ENCODE peak calls at places on chromosomes 1 and 21, in seven cellular contexts. F is SK-N-SH, I is GM23338, K is Panc1, E is transverse colon, J is suprapubic skin, W is breast epithelium. B is an unnamed sample.

GRCh38 chr1:204418174-204419063 is 6.8 kb upstream of the PPP1R15B start:
- DNase-seq in K (no peak), F (no peak), I (no peak), W (peak), E (no peak), J (no peak), B (no peak)

GRCh38 chr1:234550341-234551031 is 59.5 kb downstream of the IRF2BP2 start:
- DNase-seq in F (no peak), J (peak), E (no peak), I (no peak), W (no peak), K (no peak), B (peak)

GRCh38 chr1:236608930-236609726 is 4.8 kb upstream of the HEATR1 start:
- DNase-seq in F (peak), I (peak), K (no peak), W (no peak), E (peak), J (no peak), B (peak)

GRCh38 chr21:28523367-28523766 is 469.3 kb downstream of the LTN1 start:
- DNase-seq in K (no peak), E (no peak), I (no peak), W (no peak), J (no peak), F (no peak), B (no peak)

GRCh38 chr1:234525156-234525774 is 46.3 kb upstream of the TARBP1 start:
- DNase-seq in W (no peak), I (peak), J (no peak), K (no peak), F (no peak), E (no peak), B (peak)

GRCh38 chr1:97190326-97190725 is 468.7 kb downstream of the PTBP2 start:
- DNase-seq in W (no peak), F (no peak), J (no peak), K (no peak), E (no peak), I (no peak), B (no peak)

GRCh38 chr1:217881131-217881543 is 250.0 kb downstream of the SPATA17 start:
- DNase-seq in K (no peak), I (no peak), J (no peak), W (no peak), E (no peak), F (no peak), B (no peak)

GRCh38 chr1:201636581-201636980 is 97.7 kb downstream of the NAV1 start:
- DNase-seq in E (no peak), I (no peak), F (no peak), W (no peak), K (no peak), J (no peak), B (no peak)

GRCh38 chr1:202835548-202836072 is 24.9 kb downstream of the PCAT6 start:
- DNase-seq in E (no peak), J (no peak), K (no peak), F (peak), W (no peak), I (no peak), B (no peak)

GRCh38 chr1:26538480-26539412 is 9.2 kb downstream of the RPS6KA1 start:
- DNase-seq in J (no peak), F (peak), W (no peak), E (peak), I (peak), K (peak), B (no peak)

GRCh38 chr1:27609618-27610240 is 5.8 kb upstream of the AHDC1 start:
- DNase-seq in K (no peak), W (no peak), E (no peak), I (no peak), F (no peak), J (no peak), B (no peak)

GRCh38 chr1:168442931-168443330 is 100.9 kb downstream of the XCL2 start:
- DNase-seq in F (no peak), I (no peak), E (no peak), W (no peak), K (no peak), J (no peak), B (no peak)

GRCh38 chr1:215845224-215845902 is 278.3 kb downstream of the KCTD3 start:
- DNase-seq in J (no peak), E (no peak), I (no peak), F (no peak), K (no peak), W (no peak), B (no peak)

GRCh38 chr1:4081806-4082645 is 182.0 kb upstream of the C1orf174 start:
- DNase-seq in E (no peak), J (peak), I (no peak), W (peak), F (no peak), K (no peak), B (peak)

GRCh38 chr1:230083746-230084407 is 16.8 kb downstream of the GALNT2 start:
- DNase-seq in E (no peak), J (no peak), I (no peak), K (no peak), F (no peak), W (no peak), B (no peak)

GRCh38 chr1:155218854-155219591 is 10.5 kb downstream of the MTX1 start:
- DNase-seq in F (peak), K (no peak), I (peak), J (no peak), E (peak), W (no peak), B (no peak)

GRCh38 chr1:206635983-206636354 is 633 bp downstream of the DYRK3 start:
- DNase-seq in E (no peak), F (no peak), W (no peak), K (no peak), J (no peak), I (no peak), B (no peak)

GRCh38 chr1:84913025-84913892 is 20.3 kb upstream of the LPAR3 start:
- DNase-seq in W (no peak), J (no peak), F (no peak), K (no peak), E (peak), I (no peak), B (no peak)

GRCh38 chr1:59393211-59394180 is 96.6 kb downstream of the FGGY start:
- DNase-seq in K (no peak), I (peak), F (no peak), W (peak), E (peak), J (no peak), B (peak)

GRCh38 chr1:25971044-25971881 is 26.6 kb downstream of the PAFAH2 start:
- DNase-seq in W (no peak), K (no peak), I (peak), F (no peak), J (no peak), E (no peak), B (no peak)

GRCh38 chr1:56868761-56869160 is 14.2 kb downstream of the C8A start:
- DNase-seq in E (no peak), J (no peak), I (no peak), W (no peak), K (no peak), F (no peak), B (no peak)

GRCh38 chr1:228347181-228347580 is 59.5 kb downstream of the TRIM11 start:
- DNase-seq in F (no peak), E (peak), W (no peak), I (no peak), J (no peak), K (no peak), B (peak)

GRCh38 chr1:199546323-199546722 is 481.2 kb upstream of the NR5A2 start:
- DNase-seq in E (no peak), W (no peak), I (no peak), J (no peak), K (no peak), F (no peak), B (no peak)

GRCh38 chr1:223670458-223671159 is 5.1 kb upstream of the CAPN8 start:
- DNase-seq in E (peak), F (peak), W (no peak), J (no peak), K (no peak), I (peak), B (no peak)

GRCh38 chr1:36446261-36446660 is 4.0 kb downstream of the OSCP1 start:
- DNase-seq in F (peak), J (no peak), E (no peak), W (no peak), K (no peak), I (peak), B (no peak)

GRCh38 chr1:59142663-59143487 is 154.0 kb upstream of the FGGY start:
- DNase-seq in F (no peak), I (peak), K (peak), E (no peak), W (no peak), J (no peak), B (no peak)

GRCh38 chr1:67500413-67500959 is 70.3 kb upstream of the SERBP1 start:
- DNase-seq in F (peak), W (peak), E (peak), K (peak), I (peak), J (peak), B (peak)
- TF ChIP-seq POLR2AphosphoS5 in F (no peak), W (peak), E (no peak), K (no peak), I (no peak), J (no peak), B (no peak)

GRCh38 chr1:10737268-10737624 is 59.2 kb downstream of the CASZ1 start:
- DNase-seq in I (no peak), E (no peak), W (no peak), F (no peak), K (no peak), J (no peak), B (no peak)
- TF ChIP-seq POLR2AphosphoS5 in I (no peak), E (no peak), W (no peak), F (no peak), K (no peak), J (no peak), B (no peak)

DNA sequence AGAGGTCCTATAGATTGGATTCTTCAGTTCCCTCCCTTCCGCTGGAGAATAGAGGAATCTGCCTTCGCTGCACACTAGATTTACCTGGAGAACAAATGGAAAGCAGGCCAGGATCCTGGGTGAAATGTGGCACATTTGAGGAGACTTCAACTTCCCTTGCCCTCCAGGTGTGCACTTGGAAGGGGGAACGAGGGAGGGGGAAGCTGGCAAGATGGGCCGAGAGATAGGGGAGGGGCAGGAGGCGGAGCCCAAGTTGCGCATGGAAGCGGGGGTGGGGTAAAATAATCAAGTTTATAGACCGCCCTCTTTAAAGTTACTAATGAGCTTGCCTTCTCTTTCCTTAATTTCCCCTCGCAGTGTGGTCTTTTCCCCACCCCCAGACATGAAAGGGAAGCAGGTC is 155.7 kb upstream of the CAMK1G start:
- DNase-seq in K (no peak), F (no peak), W (peak), I (peak), J (no peak), E (no peak), B (no peak)
- TF ChIP-seq POLR2AphosphoS5 in K (no peak), F (no peak), W (no peak), I (no peak), J (no peak), E (no peak), B (no peak)

DNA sequence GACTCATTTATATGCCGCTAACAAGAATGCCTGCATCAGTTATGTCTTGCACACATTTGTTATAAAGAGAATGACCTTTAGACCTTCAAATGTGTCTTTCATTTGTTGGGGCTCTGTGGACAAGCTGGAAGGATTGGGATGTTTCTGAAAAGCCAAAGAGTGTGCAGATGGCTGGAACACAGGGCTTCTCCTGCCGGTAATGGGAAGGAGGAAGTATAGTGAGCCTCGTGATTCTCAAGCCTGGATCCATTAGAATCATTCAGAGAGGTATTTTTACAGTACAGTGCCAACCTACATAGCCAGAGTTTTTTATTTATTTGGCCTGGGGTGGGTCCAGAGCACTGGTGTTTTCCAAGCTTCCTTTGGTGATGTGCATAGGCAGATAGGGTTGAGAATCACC is 40.6 kb upstream of the ATP1A1 start:
- DNase-seq in K (no peak), J (no peak), F (no peak), I (no peak), E (no peak), W (no peak), B (no peak)
- TF ChIP-seq POLR2AphosphoS5 in K (no peak), J (no peak), F (no peak), I (no peak), E (no peak), W (no peak), B (no peak)

DNA sequence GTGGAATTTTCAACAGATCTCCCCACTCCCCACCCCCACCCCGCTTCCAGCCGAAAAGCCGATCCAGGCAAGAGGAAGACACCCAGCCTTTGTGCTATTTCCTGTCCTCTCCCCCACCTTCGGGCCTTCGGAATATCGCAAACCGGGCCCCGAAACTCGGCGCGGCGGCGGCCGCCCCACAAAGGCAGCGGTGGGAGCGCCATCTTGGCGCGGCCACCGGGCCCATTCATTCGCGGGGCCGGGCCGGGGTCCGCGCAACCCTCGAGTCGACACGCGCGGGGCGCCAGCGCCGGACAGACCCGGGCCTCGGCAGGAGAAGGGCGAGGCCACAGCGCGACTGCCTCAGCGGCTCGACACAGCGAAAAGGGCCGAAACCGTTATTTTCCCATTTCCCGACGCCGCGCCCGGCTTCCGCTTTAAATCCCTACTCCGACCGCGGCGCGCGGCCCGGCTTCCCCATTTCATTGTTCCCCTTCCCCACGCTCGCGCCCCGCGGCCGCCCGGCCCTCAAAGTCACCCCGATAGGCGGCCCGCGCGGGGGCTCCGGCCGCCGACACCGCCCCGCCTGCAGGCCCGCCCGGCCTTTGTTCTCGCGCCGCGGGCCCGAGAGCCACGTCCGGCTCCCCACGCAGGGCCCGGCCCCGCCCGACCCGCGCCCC is 911 bp downstream of the GNB1 start:
- DNase-seq in E (peak), W (no peak), F (peak), I (peak), J (no peak), K (no peak), B (no peak)
- TF ChIP-seq POLR2AphosphoS5 in E (no peak), W (no peak), F (no peak), I (no peak), J (no peak), K (peak), B (no peak)

GRCh38 chr21:16366207-16366606 is 636.4 kb downstream of the USP25 start:
- DNase-seq in F (no peak), W (no peak), J (no peak), K (no peak), E (no peak), I (no peak), B (no peak)
- TF ChIP-seq POLR2AphosphoS5 in F (no peak), W (no peak), J (no peak), K (no peak), E (no peak), I (no peak), B (no peak)

B was measured in sigmoid colon.